ENCODE peak calls at places on chromosomes 3 and 15, in seven cellular contexts. One of them, this sample, is unnamed. For H3K4me1 and H3K27me3, the result is how much of the 10 kb centered on the place peaks cover.

GRCh38 chr15:75213768-75214221 is 12.1 kb downstream of the C15orf39 start:
- DNase-seq in Peyer's patch: no peak
- DNase-seq in GM23338: no peak
- DNase-seq in cardiac muscle cell: no peak
- DNase-seq in GM12878: no peak
- DNase-seq in tibial artery: no peak
- DNase-seq in thyroid gland: no peak
- DNase-seq in this sample: no peak

GRCh38 chr3:171980578-171981270 is 58.7 kb upstream of the FNDC3B start:
- DNase-seq in Peyer's patch: no peak
- DNase-seq in GM23338: no peak
- DNase-seq in cardiac muscle cell: peak
- DNase-seq in GM12878: no peak
- DNase-seq in tibial artery: no peak
- DNase-seq in thyroid gland: no peak
- DNase-seq in this sample: no peak

GRCh38 chr3:71217640-71218222 is 365.8 kb downstream of the FOXP1 start:
- DNase-seq in Peyer's patch: no peak
- DNase-seq in GM23338: peak
- DNase-seq in cardiac muscle cell: no peak
- DNase-seq in GM12878: no peak
- DNase-seq in tibial artery: no peak
- DNase-seq in thyroid gland: no peak
- DNase-seq in this sample: no peak

GRCh38 chr15:28098360-28098765 is 752 bp downstream of the OCA2 start:
- DNase-seq in Peyer's patch: no peak
- DNase-seq in GM23338: no peak
- DNase-seq in cardiac muscle cell: no peak
- DNase-seq in GM12878: no peak
- DNase-seq in tibial artery: no peak
- DNase-seq in thyroid gland: no peak
- DNase-seq in this sample: no peak

GRCh38 chr3:194579091-194579606 is 54.1 kb downstream of the TMEM44 start:
- DNase-seq in Peyer's patch: no peak
- DNase-seq in GM23338: no peak
- DNase-seq in cardiac muscle cell: peak
- DNase-seq in GM12878: no peak
- DNase-seq in tibial artery: no peak
- DNase-seq in thyroid gland: no peak
- DNase-seq in this sample: no peak

GRCh38 chr3:179321585-179322322 is 1.1 kb upstream of the ZNF639 start:
- DNase-seq in Peyer's patch: no peak
- DNase-seq in GM23338: peak
- DNase-seq in cardiac muscle cell: peak
- DNase-seq in GM12878: no peak
- DNase-seq in tibial artery: peak
- DNase-seq in thyroid gland: no peak
- DNase-seq in this sample: peak

GRCh38 chr15:75237316-75237982 is 20.7 kb upstream of the GOLGA6C start:
- DNase-seq in Peyer's patch: no peak
- DNase-seq in GM23338: no peak
- DNase-seq in cardiac muscle cell: no peak
- DNase-seq in GM12878: no peak
- DNase-seq in tibial artery: peak
- DNase-seq in thyroid gland: no peak
- DNase-seq in this sample: no peak

GRCh38 chr3:88031543-88032148 is 27.2 kb downstream of the CGGBP1 start:
- DNase-seq in Peyer's patch: no peak
- DNase-seq in GM23338: peak
- DNase-seq in cardiac muscle cell: peak
- DNase-seq in GM12878: peak
- DNase-seq in tibial artery: no peak
- DNase-seq in thyroid gland: peak
- DNase-seq in this sample: peak

GRCh38 chr3:44065311-44065710 is 176.4 kb upstream of the TOPAZ1 start:
- DNase-seq in Peyer's patch: no peak
- DNase-seq in GM23338: no peak
- DNase-seq in cardiac muscle cell: peak
- DNase-seq in GM12878: no peak
- DNase-seq in tibial artery: no peak
- DNase-seq in thyroid gland: peak
- DNase-seq in this sample: no peak

GRCh38 chr15:63288778-63289378 is 11.5 kb downstream of the APH1B start:
- DNase-seq in Peyer's patch: no peak
- DNase-seq in GM23338: peak
- DNase-seq in cardiac muscle cell: peak
- DNase-seq in GM12878: no peak
- DNase-seq in tibial artery: no peak
- DNase-seq in thyroid gland: no peak
- DNase-seq in this sample: no peak

GRCh38 chr3:27202959-27203358 is 166.2 kb downstream of the NEK10 start:
- DNase-seq in Peyer's patch: no peak
- DNase-seq in GM23338: no peak
- DNase-seq in cardiac muscle cell: no peak
- DNase-seq in GM12878: no peak
- DNase-seq in tibial artery: no peak
- DNase-seq in thyroid gland: no peak
- DNase-seq in this sample: no peak

GRCh38 chr3:126355777-126356372 is 1.3 kb downstream of the KLF15 start:
- DNase-seq in Peyer's patch: peak
- DNase-seq in GM23338: peak
- DNase-seq in cardiac muscle cell: peak
- DNase-seq in GM12878: no peak
- DNase-seq in tibial artery: peak
- DNase-seq in thyroid gland: peak
- DNase-seq in this sample: no peak

GRCh38 chr15:86591994-86592746 is 512.5 kb downstream of the AGBL1 start:
- DNase-seq in Peyer's patch: no peak
- DNase-seq in GM23338: no peak
- DNase-seq in cardiac muscle cell: no peak
- DNase-seq in GM12878: no peak
- DNase-seq in tibial artery: peak
- DNase-seq in thyroid gland: peak
- DNase-seq in this sample: no peak

GRCh38 chr15:80401471-80401870 is 2.7 kb upstream of the ARNT2 start:
- DNase-seq in Peyer's patch: no peak
- DNase-seq in GM23338: no peak
- DNase-seq in cardiac muscle cell: no peak
- DNase-seq in GM12878: no peak
- DNase-seq in tibial artery: no peak
- DNase-seq in thyroid gland: no peak
- DNase-seq in this sample: no peak

GRCh38 chr3:14522768-14523167 is 17.4 kb downstream of the GRIP2 start:
- DNase-seq in Peyer's patch: no peak
- DNase-seq in GM23338: no peak
- DNase-seq in cardiac muscle cell: no peak
- DNase-seq in GM12878: no peak
- DNase-seq in tibial artery: no peak
- DNase-seq in thyroid gland: no peak
- DNase-seq in this sample: no peak

GRCh38 chr3:133097214-133097613 is 59.0 kb downstream of the TMEM108 start:
- DNase-seq in Peyer's patch: no peak
- DNase-seq in GM23338: no peak
- DNase-seq in cardiac muscle cell: peak
- DNase-seq in GM12878: no peak
- DNase-seq in tibial artery: no peak
- DNase-seq in thyroid gland: no peak
- DNase-seq in this sample: no peak

GRCh38 chr3:100611221-100611620 is 1.8 kb downstream of the ADGRG7 start:
- DNase-seq in Peyer's patch: no peak
- DNase-seq in GM23338: no peak
- DNase-seq in cardiac muscle cell: no peak
- DNase-seq in GM12878: no peak
- DNase-seq in tibial artery: no peak
- DNase-seq in thyroid gland: no peak
- DNase-seq in this sample: no peak

GRCh38 chr3:65783117-65783516 is 255.6 kb downstream of the MAGI1 start:
- DNase-seq in Peyer's patch: no peak
- DNase-seq in GM23338: no peak
- DNase-seq in cardiac muscle cell: peak
- DNase-seq in GM12878: no peak
- DNase-seq in tibial artery: no peak
- DNase-seq in thyroid gland: no peak
- DNase-seq in this sample: no peak

GRCh38 chr3:65787340-65787739 is 251.4 kb downstream of the MAGI1 start:
- DNase-seq in Peyer's patch: no peak
- DNase-seq in GM23338: no peak
- DNase-seq in cardiac muscle cell: no peak
- DNase-seq in GM12878: no peak
- DNase-seq in tibial artery: no peak
- DNase-seq in thyroid gland: no peak
- DNase-seq in this sample: no peak

GRCh38 chr3:65786891-65787290 is 251.8 kb downstream of the MAGI1 start:
- DNase-seq in Peyer's patch: no peak
- DNase-seq in GM23338: no peak
- DNase-seq in cardiac muscle cell: no peak
- DNase-seq in GM12878: no peak
- DNase-seq in tibial artery: no peak
- DNase-seq in thyroid gland: no peak
- DNase-seq in this sample: no peak

GRCh38 chr3:65787827-65788226 is 250.9 kb downstream of the MAGI1 start:
- DNase-seq in Peyer's patch: no peak
- DNase-seq in GM23338: no peak
- DNase-seq in cardiac muscle cell: no peak
- DNase-seq in GM12878: no peak
- DNase-seq in tibial artery: no peak
- DNase-seq in thyroid gland: no peak
- DNase-seq in this sample: no peak

DNA sequence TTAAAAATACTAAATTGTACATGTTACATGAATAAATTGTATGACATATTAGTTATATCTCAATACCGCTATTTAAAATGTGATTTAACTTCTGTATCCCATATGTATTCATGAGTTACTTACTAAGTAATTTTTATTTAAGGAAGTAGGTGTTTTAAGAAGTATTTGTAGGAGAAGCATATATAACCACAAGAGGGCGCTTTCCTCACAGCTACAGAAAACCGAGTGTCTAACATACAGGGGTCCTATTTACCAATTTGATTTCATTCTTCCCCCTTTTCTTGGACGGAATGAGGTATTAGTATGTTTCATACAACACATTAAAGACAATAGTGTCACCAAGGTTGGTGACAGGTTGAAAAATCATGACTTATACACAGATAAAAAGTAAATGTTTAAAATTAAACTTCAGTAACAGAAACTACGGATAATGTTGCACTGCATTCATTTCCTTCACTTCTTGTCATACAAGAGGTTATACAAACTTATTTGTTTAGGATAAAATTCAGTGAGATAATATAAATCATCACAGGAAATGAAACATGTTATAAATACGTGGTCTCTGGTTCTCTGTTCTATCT is 253.6 kb downstream of the MAGI1 start:
- DNase-seq in Peyer's patch: no peak
- DNase-seq in GM23338: peak
- DNase-seq in cardiac muscle cell: peak
- DNase-seq in GM12878: no peak
- DNase-seq in tibial artery: no peak
- DNase-seq in thyroid gland: no peak
- DNase-seq in this sample: no peak
- TF ChIP-seq CTCF in Peyer's patch: no peak
- TF ChIP-seq CTCF in GM23338: peak
- TF ChIP-seq CTCF in cardiac muscle cell: peak
- TF ChIP-seq CTCF in GM12878: peak
- TF ChIP-seq CTCF in tibial artery: peak
- TF ChIP-seq CTCF in thyroid gland: peak
- TF ChIP-seq CTCF in this sample: peak

DNA sequence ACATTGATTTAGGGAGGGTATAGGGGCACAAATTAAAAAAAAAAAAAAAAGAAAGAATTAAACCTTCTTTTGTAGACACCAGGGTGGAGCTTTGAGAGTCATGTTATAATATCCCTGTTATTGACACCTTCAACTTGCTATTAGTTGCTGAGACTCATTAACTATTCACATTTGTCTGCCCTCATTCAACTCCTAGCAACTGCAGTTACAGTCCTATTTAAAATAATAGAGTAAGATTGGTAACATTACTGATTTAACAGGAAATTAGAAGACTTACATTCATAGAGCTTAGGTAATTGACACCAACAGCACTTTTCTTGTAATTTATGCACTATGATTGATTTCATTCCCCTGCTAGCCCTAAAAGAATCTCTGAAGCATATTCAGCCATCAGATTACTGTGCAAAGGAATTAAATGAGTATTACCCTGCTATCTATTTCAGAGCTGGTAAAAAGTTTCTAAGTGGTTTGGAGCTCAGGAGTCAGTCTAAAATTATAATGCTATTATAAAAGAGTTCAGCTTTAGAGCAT is 148.8 kb upstream of the TBL1XR1 start:
- DNase-seq in Peyer's patch: no peak
- DNase-seq in GM23338: no peak
- DNase-seq in cardiac muscle cell: no peak
- DNase-seq in GM12878: no peak
- DNase-seq in tibial artery: no peak
- DNase-seq in thyroid gland: no peak
- DNase-seq in this sample: no peak
- H3K4me1 ChIP-seq in Peyer's patch: under half
- H3K4me1 ChIP-seq in GM23338: under half
- H3K4me1 ChIP-seq in cardiac muscle cell: under half
- H3K4me1 ChIP-seq in GM12878: under half
- H3K4me1 ChIP-seq in tibial artery: under half
- H3K4me1 ChIP-seq in thyroid gland: half or more
- H3K4me1 ChIP-seq in this sample: under half

DNA sequence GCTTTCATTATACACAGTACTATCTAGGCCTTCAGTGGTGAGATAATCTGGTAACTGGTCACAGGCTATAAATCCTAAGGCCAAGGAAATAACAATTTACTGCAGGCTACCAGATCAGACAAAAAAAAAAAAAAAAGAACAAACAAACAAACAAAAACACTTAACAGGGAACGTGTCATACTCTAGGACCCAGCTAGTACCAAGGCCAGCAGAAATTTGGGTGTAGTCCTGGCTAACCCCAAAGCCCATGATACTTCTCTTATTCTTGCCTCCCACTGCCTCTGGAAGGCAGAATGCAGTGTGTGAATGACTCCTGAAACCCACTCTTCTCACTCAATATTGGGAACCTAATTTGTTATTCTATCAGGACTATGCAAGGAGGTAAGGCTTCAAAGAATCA is 53.7 kb upstream of the ST3GAL6 start:
- DNase-seq in Peyer's patch: no peak
- DNase-seq in GM23338: no peak
- DNase-seq in cardiac muscle cell: no peak
- DNase-seq in GM12878: no peak
- DNase-seq in tibial artery: no peak
- DNase-seq in thyroid gland: no peak
- DNase-seq in this sample: no peak
- H3K27me3 ChIP-seq in Peyer's patch: under half
- H3K27me3 ChIP-seq in GM23338: under half
- H3K27me3 ChIP-seq in cardiac muscle cell: under half
- H3K27me3 ChIP-seq in GM12878: under half
- H3K27me3 ChIP-seq in tibial artery: under half
- H3K27me3 ChIP-seq in thyroid gland: under half
- H3K27me3 ChIP-seq in this sample: under half

DNA sequence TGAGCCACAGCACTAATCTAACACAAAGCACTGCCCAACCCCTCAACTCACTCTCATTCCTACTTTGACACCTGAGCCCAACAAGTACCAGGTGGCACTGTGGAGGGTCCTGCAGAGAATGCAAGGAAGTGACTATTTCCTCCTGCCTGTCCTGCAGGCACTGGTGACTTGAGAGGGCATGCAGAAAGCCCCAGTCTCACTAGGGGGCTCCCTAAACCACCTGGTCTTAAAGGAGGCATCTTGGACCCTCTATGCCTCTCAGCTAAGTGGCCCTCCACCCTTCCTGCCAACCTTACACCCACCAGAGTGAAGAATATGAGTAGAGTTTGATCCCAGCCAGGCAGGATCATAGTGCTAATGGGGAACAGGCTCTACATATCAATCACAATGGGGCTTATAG is 15.2 kb downstream of the TRAIP start:
- DNase-seq in Peyer's patch: no peak
- DNase-seq in GM23338: peak
- DNase-seq in cardiac muscle cell: peak
- DNase-seq in GM12878: no peak
- DNase-seq in tibial artery: no peak
- DNase-seq in thyroid gland: no peak
- DNase-seq in this sample: no peak
- TF ChIP-seq CTCF in Peyer's patch: peak
- TF ChIP-seq CTCF in GM23338: peak
- TF ChIP-seq CTCF in cardiac muscle cell: peak
- TF ChIP-seq CTCF in GM12878: peak
- TF ChIP-seq CTCF in tibial artery: no peak
- TF ChIP-seq CTCF in thyroid gland: no peak
- TF ChIP-seq CTCF in this sample: peak